ENCODE peak calls at places on chromosomes 11 and 22, in eight cellular contexts. One of them, this sample, is unnamed.
A peak's percentile ranks its signal among the peaks of the same experiment; 100 is the strongest.

GRCh38 chr22:35678836-35679235 is 30.6 kb downstream of the APOL6 start:
- DNase-seq in stimulated activated CD8-positive, alpha-beta memory T cell treated with anti-CD3 and anti-CD28 coated beads, Interleukin-15, amount 100 ng/mL, for 1 hour: no peak
- DNase-seq in stimulated activated CD4-positive, alpha-beta T cell treated with anti-CD3 and anti-CD28 coated beads, TNF-alpha, amount 100 ng/mL, for 48 hours: no peak
- DNase-seq in NCI-H2081 treated with DMSO at 0.1 percent for 48 hours: no peak
- DNase-seq in activated T-helper 1 cell treated with anti-CD3 and anti-CD28 coated beads, Interleukin-12 subunit alpha, Interleukin-12 subunit beta, Interleukin-2, Interleukin-4 antibody, amounts not matched to agents 30 ng/mL and 10 ng/mL and 1 ng/mL, durations not matched to agents 14 hours and 24 hours and 36 hours: no peak
- DNase-seq in ACHN: no peak
- DNase-seq in islet precursor cell: no peak
- DNase-seq in mucosa of descending colon: no peak
- DNase-seq in this sample: no peak

GRCh38 chr22:33240901-33241300 is 182.7 kb upstream of the SYN3 start:
- DNase-seq in stimulated activated CD8-positive, alpha-beta memory T cell treated with anti-CD3 and anti-CD28 coated beads, Interleukin-15, amount 100 ng/mL, for 1 hour: no peak
- DNase-seq in stimulated activated CD4-positive, alpha-beta T cell treated with anti-CD3 and anti-CD28 coated beads, TNF-alpha, amount 100 ng/mL, for 48 hours: no peak
- DNase-seq in NCI-H2081 treated with DMSO at 0.1 percent for 48 hours: no peak
- DNase-seq in activated T-helper 1 cell treated with anti-CD3 and anti-CD28 coated beads, Interleukin-12 subunit alpha, Interleukin-12 subunit beta, Interleukin-2, Interleukin-4 antibody, amounts not matched to agents 30 ng/mL and 10 ng/mL and 1 ng/mL, durations not matched to agents 14 hours and 24 hours and 36 hours: no peak
- DNase-seq in ACHN: no peak
- DNase-seq in islet precursor cell: no peak
- DNase-seq in mucosa of descending colon: no peak
- DNase-seq in this sample: no peak

GRCh38 chr11:126405374-126405773 is 49.9 kb downstream of the ST3GAL4 start:
- DNase-seq in stimulated activated CD8-positive, alpha-beta memory T cell treated with anti-CD3 and anti-CD28 coated beads, Interleukin-15, amount 100 ng/mL, for 1 hour: no peak
- DNase-seq in stimulated activated CD4-positive, alpha-beta T cell treated with anti-CD3 and anti-CD28 coated beads, TNF-alpha, amount 100 ng/mL, for 48 hours: no peak
- DNase-seq in NCI-H2081 treated with DMSO at 0.1 percent for 48 hours: no peak
- DNase-seq in activated T-helper 1 cell treated with anti-CD3 and anti-CD28 coated beads, Interleukin-12 subunit alpha, Interleukin-12 subunit beta, Interleukin-2, Interleukin-4 antibody, amounts not matched to agents 30 ng/mL and 10 ng/mL and 1 ng/mL, durations not matched to agents 14 hours and 24 hours and 36 hours: no peak
- DNase-seq in ACHN: no peak
- DNase-seq in islet precursor cell: no peak
- DNase-seq in mucosa of descending colon: peak; percentile 79
- DNase-seq in this sample: peak; percentile 70

GRCh38 chr11:132471491-132471890 is 1060.8 kb downstream of the OPCML start:
- DNase-seq in stimulated activated CD8-positive, alpha-beta memory T cell treated with anti-CD3 and anti-CD28 coated beads, Interleukin-15, amount 100 ng/mL, for 1 hour: no peak
- DNase-seq in stimulated activated CD4-positive, alpha-beta T cell treated with anti-CD3 and anti-CD28 coated beads, TNF-alpha, amount 100 ng/mL, for 48 hours: no peak
- DNase-seq in NCI-H2081 treated with DMSO at 0.1 percent for 48 hours: no peak
- DNase-seq in activated T-helper 1 cell treated with anti-CD3 and anti-CD28 coated beads, Interleukin-12 subunit alpha, Interleukin-12 subunit beta, Interleukin-2, Interleukin-4 antibody, amounts not matched to agents 30 ng/mL and 10 ng/mL and 1 ng/mL, durations not matched to agents 14 hours and 24 hours and 36 hours: no peak
- DNase-seq in ACHN: no peak
- DNase-seq in islet precursor cell: no peak
- DNase-seq in mucosa of descending colon: no peak
- DNase-seq in this sample: no peak

GRCh38 chr22:32355760-32356159 is 1.9 kb upstream of the RFPL3 start:
- DNase-seq in stimulated activated CD8-positive, alpha-beta memory T cell treated with anti-CD3 and anti-CD28 coated beads, Interleukin-15, amount 100 ng/mL, for 1 hour: no peak
- DNase-seq in stimulated activated CD4-positive, alpha-beta T cell treated with anti-CD3 and anti-CD28 coated beads, TNF-alpha, amount 100 ng/mL, for 48 hours: no peak
- DNase-seq in NCI-H2081 treated with DMSO at 0.1 percent for 48 hours: no peak
- DNase-seq in activated T-helper 1 cell treated with anti-CD3 and anti-CD28 coated beads, Interleukin-12 subunit alpha, Interleukin-12 subunit beta, Interleukin-2, Interleukin-4 antibody, amounts not matched to agents 30 ng/mL and 10 ng/mL and 1 ng/mL, durations not matched to agents 14 hours and 24 hours and 36 hours: no peak
- DNase-seq in ACHN: peak; percentile 26
- DNase-seq in islet precursor cell: peak; percentile 54
- DNase-seq in mucosa of descending colon: no peak
- DNase-seq in this sample: no peak

GRCh38 chr11:2789331-2789730 is 89.5 kb upstream of the KCNQ1OT1 start:
- DNase-seq in stimulated activated CD8-positive, alpha-beta memory T cell treated with anti-CD3 and anti-CD28 coated beads, Interleukin-15, amount 100 ng/mL, for 1 hour: no peak
- DNase-seq in stimulated activated CD4-positive, alpha-beta T cell treated with anti-CD3 and anti-CD28 coated beads, TNF-alpha, amount 100 ng/mL, for 48 hours: no peak
- DNase-seq in NCI-H2081 treated with DMSO at 0.1 percent for 48 hours: no peak
- DNase-seq in activated T-helper 1 cell treated with anti-CD3 and anti-CD28 coated beads, Interleukin-12 subunit alpha, Interleukin-12 subunit beta, Interleukin-2, Interleukin-4 antibody, amounts not matched to agents 30 ng/mL and 10 ng/mL and 1 ng/mL, durations not matched to agents 14 hours and 24 hours and 36 hours: no peak
- DNase-seq in ACHN: no peak
- DNase-seq in islet precursor cell: peak; percentile 24
- DNase-seq in mucosa of descending colon: peak; percentile 17
- DNase-seq in this sample: peak; percentile 4

GRCh38 chr22:49084203-49084602 is 743.5 kb downstream of the BRD1 start:
- DNase-seq in stimulated activated CD8-positive, alpha-beta memory T cell treated with anti-CD3 and anti-CD28 coated beads, Interleukin-15, amount 100 ng/mL, for 1 hour: no peak
- DNase-seq in stimulated activated CD4-positive, alpha-beta T cell treated with anti-CD3 and anti-CD28 coated beads, TNF-alpha, amount 100 ng/mL, for 48 hours: no peak
- DNase-seq in NCI-H2081 treated with DMSO at 0.1 percent for 48 hours: no peak
- DNase-seq in activated T-helper 1 cell treated with anti-CD3 and anti-CD28 coated beads, Interleukin-12 subunit alpha, Interleukin-12 subunit beta, Interleukin-2, Interleukin-4 antibody, amounts not matched to agents 30 ng/mL and 10 ng/mL and 1 ng/mL, durations not matched to agents 14 hours and 24 hours and 36 hours: no peak
- DNase-seq in ACHN: no peak
- DNase-seq in islet precursor cell: no peak
- DNase-seq in mucosa of descending colon: no peak
- DNase-seq in this sample: peak; percentile 87

GRCh38 chr11:23497040-23497439 is 636.8 kb upstream of the CCDC179 start:
- DNase-seq in stimulated activated CD8-positive, alpha-beta memory T cell treated with anti-CD3 and anti-CD28 coated beads, Interleukin-15, amount 100 ng/mL, for 1 hour: no peak
- DNase-seq in stimulated activated CD4-positive, alpha-beta T cell treated with anti-CD3 and anti-CD28 coated beads, TNF-alpha, amount 100 ng/mL, for 48 hours: no peak
- DNase-seq in NCI-H2081 treated with DMSO at 0.1 percent for 48 hours: no peak
- DNase-seq in activated T-helper 1 cell treated with anti-CD3 and anti-CD28 coated beads, Interleukin-12 subunit alpha, Interleukin-12 subunit beta, Interleukin-2, Interleukin-4 antibody, amounts not matched to agents 30 ng/mL and 10 ng/mL and 1 ng/mL, durations not matched to agents 14 hours and 24 hours and 36 hours: no peak
- DNase-seq in ACHN: no peak
- DNase-seq in islet precursor cell: no peak
- DNase-seq in mucosa of descending colon: no peak
- DNase-seq in this sample: no peak